ENCODE peak calls at places on chromosome 3, in ten cellular contexts. One of them, this sample, is unnamed.

GRCh38 chr3:67854663-67855062 is 200.3 kb upstream of the SUCLG2 start:
- DNase-seq in brain microvascular endothelial cell: no peak
- DNase-seq in mesenchymal stem cell: no peak
- DNase-seq in spleen: no peak
- DNase-seq in A549: no peak
- DNase-seq in colonic mucosa: no peak
- DNase-seq in effector memory CD4-positive, alpha-beta T cell: no peak
- DNase-seq in cardiac muscle cell: no peak
- DNase-seq in upper lobe of right lung: no peak
- DNase-seq in right lobe of liver: no peak
- DNase-seq in this sample: no peak

GRCh38 chr3:126034481-126035361 is 49.2 kb downstream of the SLC41A3 start:
- DNase-seq in cardiac muscle cell: no peak
- DNase-seq in right lobe of liver: no peak
- DNase-seq in mesenchymal stem cell: no peak
- DNase-seq in brain microvascular endothelial cell: no peak
- DNase-seq in spleen: no peak
- DNase-seq in colonic mucosa: peak
- DNase-seq in effector memory CD4-positive, alpha-beta T cell: no peak
- DNase-seq in upper lobe of right lung: no peak
- DNase-seq in A549: no peak
- DNase-seq in this sample: no peak

GRCh38 chr3:156448300-156448699 is 106.6 kb downstream of the SSR3 start:
- DNase-seq in cardiac muscle cell: peak
- DNase-seq in brain microvascular endothelial cell: peak
- DNase-seq in A549: peak
- DNase-seq in mesenchymal stem cell: peak
- DNase-seq in colonic mucosa: no peak
- DNase-seq in upper lobe of right lung: no peak
- DNase-seq in spleen: no peak
- DNase-seq in effector memory CD4-positive, alpha-beta T cell: peak
- DNase-seq in right lobe of liver: no peak
- DNase-seq in this sample: peak

GRCh38 chr3:196650740-196651311 is 11.3 kb downstream of the NRROS start:
- DNase-seq in brain microvascular endothelial cell: peak
- DNase-seq in cardiac muscle cell: no peak
- DNase-seq in colonic mucosa: no peak
- DNase-seq in effector memory CD4-positive, alpha-beta T cell: no peak
- DNase-seq in spleen: no peak
- DNase-seq in A549: peak
- DNase-seq in right lobe of liver: no peak
- DNase-seq in upper lobe of right lung: peak
- DNase-seq in mesenchymal stem cell: peak
- DNase-seq in this sample: no peak

GRCh38 chr3:73772076-73772475 is 147.3 kb upstream of the PDZRN3 start:
- DNase-seq in effector memory CD4-positive, alpha-beta T cell: no peak
- DNase-seq in spleen: no peak
- DNase-seq in colonic mucosa: no peak
- DNase-seq in right lobe of liver: no peak
- DNase-seq in mesenchymal stem cell: no peak
- DNase-seq in cardiac muscle cell: no peak
- DNase-seq in upper lobe of right lung: no peak
- DNase-seq in A549: no peak
- DNase-seq in brain microvascular endothelial cell: no peak
- DNase-seq in this sample: no peak

GRCh38 chr3:194707176-194707575 is 21.5 kb downstream of the FAM43A start:
- DNase-seq in colonic mucosa: no peak
- DNase-seq in brain microvascular endothelial cell: no peak
- DNase-seq in right lobe of liver: no peak
- DNase-seq in mesenchymal stem cell: no peak
- DNase-seq in A549: no peak
- DNase-seq in effector memory CD4-positive, alpha-beta T cell: no peak
- DNase-seq in cardiac muscle cell: no peak
- DNase-seq in upper lobe of right lung: no peak
- DNase-seq in spleen: no peak
- DNase-seq in this sample: no peak

GRCh38 chr3:99690761-99691369 is 52.5 kb downstream of the COL8A1 start:
- DNase-seq in right lobe of liver: no peak
- DNase-seq in spleen: no peak
- DNase-seq in upper lobe of right lung: no peak
- DNase-seq in A549: no peak
- DNase-seq in effector memory CD4-positive, alpha-beta T cell: no peak
- DNase-seq in cardiac muscle cell: no peak
- DNase-seq in colonic mucosa: no peak
- DNase-seq in mesenchymal stem cell: no peak
- DNase-seq in brain microvascular endothelial cell: no peak
- DNase-seq in this sample: no peak

GRCh38 chr3:8752832-8753231 is 16.6 kb downstream of the OXTR start:
- DNase-seq in brain microvascular endothelial cell: no peak
- DNase-seq in cardiac muscle cell: no peak
- DNase-seq in effector memory CD4-positive, alpha-beta T cell: no peak
- DNase-seq in upper lobe of right lung: no peak
- DNase-seq in A549: no peak
- DNase-seq in right lobe of liver: no peak
- DNase-seq in spleen: no peak
- DNase-seq in colonic mucosa: no peak
- DNase-seq in mesenchymal stem cell: no peak
- DNase-seq in this sample: no peak

GRCh38 chr3:110267304-110267703 is 804.3 kb upstream of the NECTIN3 start:
- DNase-seq in colonic mucosa: no peak
- DNase-seq in A549: no peak
- DNase-seq in brain microvascular endothelial cell: no peak
- DNase-seq in effector memory CD4-positive, alpha-beta T cell: no peak
- DNase-seq in upper lobe of right lung: no peak
- DNase-seq in cardiac muscle cell: no peak
- DNase-seq in spleen: no peak
- DNase-seq in mesenchymal stem cell: no peak
- DNase-seq in right lobe of liver: no peak
- DNase-seq in this sample: peak

GRCh38 chr3:53859178-53859577 is 12.8 kb downstream of the IL17RB start:
- DNase-seq in mesenchymal stem cell: no peak
- DNase-seq in effector memory CD4-positive, alpha-beta T cell: no peak
- DNase-seq in right lobe of liver: peak
- DNase-seq in brain microvascular endothelial cell: no peak
- DNase-seq in spleen: no peak
- DNase-seq in colonic mucosa: no peak
- DNase-seq in cardiac muscle cell: no peak
- DNase-seq in upper lobe of right lung: no peak
- DNase-seq in A549: no peak
- DNase-seq in this sample: no peak

GRCh38 chr3:127482216-127483004 is 108.1 kb downstream of the TPRA1 start:
- DNase-seq in brain microvascular endothelial cell: no peak
- DNase-seq in colonic mucosa: no peak
- DNase-seq in upper lobe of right lung: no peak
- DNase-seq in cardiac muscle cell: no peak
- DNase-seq in effector memory CD4-positive, alpha-beta T cell: no peak
- DNase-seq in spleen: peak
- DNase-seq in A549: no peak
- DNase-seq in right lobe of liver: peak
- DNase-seq in mesenchymal stem cell: no peak
- DNase-seq in this sample: no peak

GRCh38 chr3:151226088-151226563 is 23.1 kb upstream of the GPR171 start:
- DNase-seq in spleen: no peak
- DNase-seq in cardiac muscle cell: no peak
- DNase-seq in mesenchymal stem cell: peak
- DNase-seq in A549: peak
- DNase-seq in colonic mucosa: no peak
- DNase-seq in effector memory CD4-positive, alpha-beta T cell: no peak
- DNase-seq in upper lobe of right lung: no peak
- DNase-seq in right lobe of liver: no peak
- DNase-seq in brain microvascular endothelial cell: peak
- DNase-seq in this sample: no peak

GRCh38 chr3:58535531-58536500 is 1.2 kb downstream of the ACOX2 start:
- DNase-seq in cardiac muscle cell: no peak
- DNase-seq in right lobe of liver: peak
- DNase-seq in brain microvascular endothelial cell: no peak
- DNase-seq in upper lobe of right lung: no peak
- DNase-seq in effector memory CD4-positive, alpha-beta T cell: no peak
- DNase-seq in A549: peak
- DNase-seq in spleen: no peak
- DNase-seq in colonic mucosa: peak
- DNase-seq in mesenchymal stem cell: no peak
- DNase-seq in this sample: no peak

GRCh38 chr3:99875573-99875924 is 57.9 kb downstream of the CMSS1 start:
- DNase-seq in upper lobe of right lung: no peak
- DNase-seq in colonic mucosa: no peak
- DNase-seq in mesenchymal stem cell: peak
- DNase-seq in cardiac muscle cell: peak
- DNase-seq in right lobe of liver: no peak
- DNase-seq in spleen: no peak
- DNase-seq in effector memory CD4-positive, alpha-beta T cell: no peak
- DNase-seq in brain microvascular endothelial cell: peak
- DNase-seq in A549: peak
- DNase-seq in this sample: peak

GRCh38 chr3:14907043-14907966 is 40.1 kb upstream of the NR2C2 start:
- DNase-seq in spleen: no peak
- DNase-seq in brain microvascular endothelial cell: no peak
- DNase-seq in upper lobe of right lung: no peak
- DNase-seq in A549: no peak
- DNase-seq in right lobe of liver: peak
- DNase-seq in effector memory CD4-positive, alpha-beta T cell: no peak
- DNase-seq in mesenchymal stem cell: no peak
- DNase-seq in cardiac muscle cell: no peak
- DNase-seq in colonic mucosa: no peak
- DNase-seq in this sample: no peak

GRCh38 chr3:98766924-98767323 is 3.8 kb downstream of the ST3GAL6 start:
- DNase-seq in right lobe of liver: no peak
- DNase-seq in brain microvascular endothelial cell: no peak
- DNase-seq in upper lobe of right lung: no peak
- DNase-seq in colonic mucosa: no peak
- DNase-seq in mesenchymal stem cell: no peak
- DNase-seq in A549: no peak
- DNase-seq in effector memory CD4-positive, alpha-beta T cell: no peak
- DNase-seq in spleen: no peak
- DNase-seq in cardiac muscle cell: no peak
- DNase-seq in this sample: no peak

GRCh38 chr3:126685041-126685440 is 19.0 kb upstream of the CHCHD6 start:
- DNase-seq in cardiac muscle cell: no peak
- DNase-seq in brain microvascular endothelial cell: no peak
- DNase-seq in A549: no peak
- DNase-seq in upper lobe of right lung: no peak
- DNase-seq in mesenchymal stem cell: no peak
- DNase-seq in spleen: no peak
- DNase-seq in right lobe of liver: no peak
- DNase-seq in colonic mucosa: no peak
- DNase-seq in effector memory CD4-positive, alpha-beta T cell: no peak
- DNase-seq in this sample: no peak

GRCh38 chr3:149575213-149575961 is 82.4 kb downstream of the WWTR1 start:
- DNase-seq in upper lobe of right lung: no peak
- DNase-seq in right lobe of liver: no peak
- DNase-seq in colonic mucosa: peak
- DNase-seq in brain microvascular endothelial cell: peak
- DNase-seq in cardiac muscle cell: no peak
- DNase-seq in mesenchymal stem cell: peak
- DNase-seq in A549: peak
- DNase-seq in effector memory CD4-positive, alpha-beta T cell: no peak
- DNase-seq in spleen: no peak
- DNase-seq in this sample: peak
- H3K27ac ChIP-seq in upper lobe of right lung: peak
- H3K27ac ChIP-seq in right lobe of liver: peak
- H3K27ac ChIP-seq in colonic mucosa: peak
- H3K27ac ChIP-seq in brain microvascular endothelial cell: peak
- H3K27ac ChIP-seq in cardiac muscle cell: peak
- H3K27ac ChIP-seq in mesenchymal stem cell: peak
- H3K27ac ChIP-seq in A549: peak
- H3K27ac ChIP-seq in effector memory CD4-positive, alpha-beta T cell: no peak
- H3K27ac ChIP-seq in spleen: peak
- H3K27ac ChIP-seq in this sample: peak

GRCh38 chr3:35649405-35649804 is 10.1 kb downstream of the ARPP21 start:
- DNase-seq in effector memory CD4-positive, alpha-beta T cell: no peak
- DNase-seq in colonic mucosa: no peak
- DNase-seq in cardiac muscle cell: no peak
- DNase-seq in brain microvascular endothelial cell: no peak
- DNase-seq in mesenchymal stem cell: no peak
- DNase-seq in upper lobe of right lung: no peak
- DNase-seq in right lobe of liver: no peak
- DNase-seq in spleen: no peak
- DNase-seq in A549: no peak
- DNase-seq in this sample: no peak
- H3K27ac ChIP-seq in effector memory CD4-positive, alpha-beta T cell: no peak
- H3K27ac ChIP-seq in colonic mucosa: no peak
- H3K27ac ChIP-seq in cardiac muscle cell: no peak
- H3K27ac ChIP-seq in brain microvascular endothelial cell: no peak
- H3K27ac ChIP-seq in mesenchymal stem cell: no peak
- H3K27ac ChIP-seq in upper lobe of right lung: no peak
- H3K27ac ChIP-seq in right lobe of liver: no peak
- H3K27ac ChIP-seq in spleen: no peak
- H3K27ac ChIP-seq in A549: no peak
- H3K27ac ChIP-seq in this sample: no peak

DNA sequence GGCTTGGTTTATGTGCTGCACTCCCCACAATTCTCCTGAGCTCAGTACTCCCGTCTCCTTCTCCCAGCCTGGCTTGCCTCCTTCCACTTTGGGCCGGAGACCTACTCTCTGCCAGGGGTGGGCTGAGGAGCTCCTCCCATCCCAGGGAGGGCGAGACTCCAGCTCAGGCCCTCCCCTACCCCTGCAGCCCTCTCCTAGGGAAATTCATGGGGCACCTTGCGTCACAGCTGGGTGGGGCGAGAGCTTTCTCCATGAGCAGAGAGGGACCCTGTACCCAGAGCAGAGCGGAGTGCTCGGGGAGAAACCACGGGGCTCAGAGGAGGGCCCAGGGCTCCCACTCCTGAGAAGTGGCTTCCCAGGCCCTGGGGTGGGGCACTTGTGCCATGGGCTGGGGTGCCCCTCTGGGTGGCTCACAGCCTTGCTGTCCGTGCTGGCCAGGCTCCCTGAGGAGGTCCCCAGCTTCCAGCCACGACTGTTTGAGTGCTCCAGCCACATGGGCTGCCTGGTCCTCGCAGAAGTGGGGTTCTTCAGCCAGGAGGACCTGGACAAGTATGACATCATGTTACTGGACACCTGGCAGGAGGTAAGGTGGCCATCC is 13.3 kb downstream of the VILL start:
- DNase-seq in colonic mucosa: peak
- DNase-seq in A549: no peak
- DNase-seq in brain microvascular endothelial cell: no peak
- DNase-seq in mesenchymal stem cell: no peak
- DNase-seq in cardiac muscle cell: no peak
- DNase-seq in effector memory CD4-positive, alpha-beta T cell: no peak
- DNase-seq in right lobe of liver: no peak
- DNase-seq in upper lobe of right lung: peak
- DNase-seq in spleen: peak
- DNase-seq in this sample: no peak
- H3K27ac ChIP-seq in colonic mucosa: peak
- H3K27ac ChIP-seq in A549: no peak
- H3K27ac ChIP-seq in brain microvascular endothelial cell: no peak
- H3K27ac ChIP-seq in mesenchymal stem cell: no peak
- H3K27ac ChIP-seq in cardiac muscle cell: no peak
- H3K27ac ChIP-seq in effector memory CD4-positive, alpha-beta T cell: peak
- H3K27ac ChIP-seq in right lobe of liver: no peak
- H3K27ac ChIP-seq in upper lobe of right lung: no peak
- H3K27ac ChIP-seq in spleen: peak
- H3K27ac ChIP-seq in this sample: no peak

DNA sequence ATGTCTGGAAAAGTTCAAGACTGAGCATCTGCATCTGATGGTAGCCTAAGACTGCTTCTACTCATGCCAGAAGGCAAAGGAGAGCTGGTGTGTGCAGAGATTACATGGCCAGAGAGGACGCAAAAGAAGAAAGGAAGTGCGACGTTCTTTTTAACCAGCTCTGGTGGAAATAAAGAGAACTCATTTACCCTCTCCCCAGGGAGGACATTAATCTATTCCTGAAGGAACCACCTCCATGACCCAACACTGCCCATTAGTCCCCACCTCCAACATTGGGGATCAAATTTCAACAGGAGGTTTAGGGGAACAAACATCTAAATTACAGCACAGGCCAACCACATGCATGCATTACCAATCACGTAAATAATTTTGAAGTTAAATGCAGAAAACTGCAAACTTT is 1.5 kb upstream of the NCK1 start:
- DNase-seq in cardiac muscle cell: peak
- DNase-seq in colonic mucosa: no peak
- DNase-seq in upper lobe of right lung: no peak
- DNase-seq in brain microvascular endothelial cell: no peak
- DNase-seq in spleen: no peak
- DNase-seq in right lobe of liver: no peak
- DNase-seq in A549: no peak
- DNase-seq in mesenchymal stem cell: peak
- DNase-seq in effector memory CD4-positive, alpha-beta T cell: no peak
- DNase-seq in this sample: peak
- H3K27ac ChIP-seq in cardiac muscle cell: no peak
- H3K27ac ChIP-seq in colonic mucosa: no peak
- H3K27ac ChIP-seq in upper lobe of right lung: peak
- H3K27ac ChIP-seq in brain microvascular endothelial cell: no peak
- H3K27ac ChIP-seq in spleen: peak
- H3K27ac ChIP-seq in right lobe of liver: no peak
- H3K27ac ChIP-seq in A549: no peak
- H3K27ac ChIP-seq in mesenchymal stem cell: no peak
- H3K27ac ChIP-seq in effector memory CD4-positive, alpha-beta T cell: peak
- H3K27ac ChIP-seq in this sample: peak

This sample was measured in neural progenitor cell.